ENCODE peak calls at places on chromosomes 5 and 9, in four cellular contexts. R is HTR-8/SVneo; Y is hippocampal formation; F is CD4-positive, alpha-beta T cell. B is an unnamed sample.

GRCh38 chr9:121372563-121373400 is 2.7 kb upstream of the STOM start:
- DNase-seq in Y (no peak), F (no peak), R (no peak), B (no peak)

GRCh38 chr9:650362-650761 is 191.1 kb upstream of the DMRT1 start:
- DNase-seq in F (no peak), R (no peak), Y (no peak), B (no peak)

GRCh38 chr5:171355302-171355724 is 32.3 kb upstream of the NPM1 start:
- DNase-seq in F (no peak), R (no peak), Y (no peak), B (no peak)

GRCh38 chr9:99294850-99295461 is 72.9 kb downstream of the SEC61B start:
- DNase-seq in Y (no peak), R (peak), F (no peak), B (no peak)

GRCh38 chr5:160887780-160888179 is 35.8 kb upstream of the ATP10B start:
- DNase-seq in F (no peak), Y (no peak), R (no peak), B (no peak)

GRCh38 chr5:112779531-112779930 is 41.8 kb downstream of the APC start:
- DNase-seq in R (no peak), Y (no peak), F (no peak), B (no peak)

GRCh38 chr5:110053205-110053604 is 363.5 kb downstream of the MAN2A1 start:
- DNase-seq in R (no peak), F (no peak), Y (no peak), B (no peak)

GRCh38 chr5:160685219-160685618 is 166.8 kb downstream of the ATP10B start:
- DNase-seq in Y (no peak), R (no peak), F (no peak), B (no peak)

GRCh38 chr5:26329562-26330189 is 708.7 kb downstream of the CDH9 start:
- DNase-seq in Y (no peak), R (peak), F (no peak), B (no peak)

GRCh38 chr5:115415143-115415491 is 118.7 kb upstream of the CCDC112 start:
- DNase-seq in Y (peak), R (no peak), F (no peak), B (no peak)

GRCh38 chr9:117355542-117355941 is 59.3 kb downstream of the ASTN2 start:
- DNase-seq in R (no peak), Y (no peak), F (no peak), B (no peak)

GRCh38 chr9:131112374-131113159 is 12.8 kb upstream of the NUP214 start:
- DNase-seq in Y (peak), F (no peak), R (no peak), B (no peak)

GRCh38 chr9:69584746-69585145 is 87.4 kb downstream of the APBA1 start:
- DNase-seq in R (no peak), F (no peak), Y (no peak), B (no peak)

B was measured in tibial nerve.